ENCODE peak calls at places on chromosomes 1 and 21, in five cellular contexts. O, Z, J, D and K are unnamed samples.

GRCh38 chr21:42997053-42997452 is 22.7 kb downstream of the PKNOX1 start:
- DNase-seq in O (no peak), Z (no peak), J (no peak), D (no peak), K (no peak)

GRCh38 chr1:196403803-196404690 is 204.2 kb downstream of the KCNT2 start:
- DNase-seq in O (no peak), Z (no peak), J (peak), D (no peak), K (no peak)

GRCh38 chr1:61097326-61097725 is 15.0 kb downstream of the NFIA start:
- DNase-seq in O (no peak), Z (no peak), J (peak), D (no peak), K (no peak)

GRCh38 chr21:42557420-42557819 is 43.8 kb downstream of the SLC37A1 start:
- DNase-seq in O (no peak), Z (no peak), J (no peak), D (no peak), K (no peak)

GRCh38 chr1:185608166-185608565 is 126.0 kb upstream of the HMCN1 start:
- DNase-seq in O (no peak), Z (no peak), J (no peak), D (no peak), K (no peak)

GRCh38 chr1:90717665-90718410 is 736 bp upstream of the BARHL2 start:
- DNase-seq in O (no peak), Z (no peak), J (peak), D (no peak), K (no peak)

GRCh38 chr1:109923131-109923945 is 12.7 kb downstream of the CSF1 start:
- DNase-seq in O (no peak), Z (no peak), J (no peak), D (no peak), K (no peak)

GRCh38 chr1:10107985-10108663 is 75.4 kb downstream of the UBE4B start:
- DNase-seq in O (no peak), Z (no peak), J (peak), D (no peak), K (no peak)

DNA sequence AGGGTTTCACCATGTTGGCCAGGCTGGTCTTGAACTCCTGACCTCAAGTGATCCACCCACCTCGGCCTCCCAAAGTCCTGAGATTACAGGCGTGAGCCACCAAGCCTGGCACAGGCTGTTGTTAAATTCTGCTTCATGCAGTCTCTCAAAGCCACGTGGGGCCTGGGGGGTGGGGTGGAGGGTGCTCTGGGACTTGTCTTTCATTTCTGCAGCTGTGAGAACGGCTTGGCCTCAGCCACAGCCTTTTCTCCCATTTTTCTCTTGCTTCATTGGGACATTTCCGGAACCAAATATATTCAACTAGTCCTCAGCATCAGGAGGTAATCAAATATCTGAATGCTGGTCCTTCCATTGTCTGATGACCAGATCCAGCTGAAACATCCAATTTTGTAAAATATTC is 27.6 kb upstream of the KCNE2 start:
- DNase-seq in O (no peak), Z (no peak), J (no peak), D (no peak), K (no peak)
- TF ChIP-seq CTCF in O (no peak), Z (no peak), J (no peak), D (no peak), K (no peak)

GRCh38 chr1:173423326-173423725 is 53.8 kb upstream of the PRDX6 start:
- DNase-seq in O (no peak), Z (no peak), J (no peak), D (no peak), K (no peak)

GRCh38 chr1:173420330-173420806 is 56.8 kb upstream of the PRDX6 start:
- DNase-seq in O (peak), Z (no peak), J (peak), D (peak), K (peak)

GRCh38 chr1:173422456-173422976 is 54.6 kb upstream of the PRDX6 start:
- DNase-seq in O (no peak), Z (no peak), J (no peak), D (no peak), K (no peak)

GRCh38 chr1:173421266-173421665 is 55.9 kb upstream of the PRDX6 start:
- DNase-seq in O (no peak), Z (no peak), J (no peak), D (no peak), K (no peak)

GRCh38 chr1:173421789-173422188 is 55.3 kb upstream of the PRDX6 start:
- DNase-seq in O (no peak), Z (no peak), J (no peak), D (no peak), K (no peak)
- TF ChIP-seq CTCF in O (no peak), Z (no peak), J (no peak), D (no peak), K (no peak)

DNA sequence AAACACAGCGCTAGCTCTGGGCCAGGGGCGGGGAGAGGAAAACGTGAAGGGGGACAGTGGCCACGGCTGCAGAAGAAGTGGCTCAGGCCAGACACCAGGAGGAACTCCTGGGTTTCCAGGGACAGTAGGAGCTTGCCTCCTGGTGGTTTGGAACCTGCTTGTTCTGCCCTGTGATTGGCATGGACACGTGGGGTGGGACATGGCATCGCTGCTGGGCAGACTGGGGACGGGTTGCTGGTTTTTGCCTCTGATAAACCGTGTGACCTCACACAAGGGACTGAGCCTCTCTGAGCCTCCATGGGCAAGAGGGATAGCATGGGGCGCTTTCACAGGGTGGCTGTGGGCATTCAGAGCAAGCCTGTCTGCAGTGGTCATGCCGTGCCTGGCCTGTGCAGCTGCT is 7.5 kb upstream of the PLCH2 start:
- DNase-seq in O (no peak), Z (no peak), J (no peak), D (no peak), K (no peak)
- TF ChIP-seq CTCF in O (no peak), Z (no peak), J (no peak), D (no peak), K (no peak)

GRCh38 chr1:173409613-173410012 is 67.5 kb upstream of the PRDX6 start:
- DNase-seq in O (no peak), Z (no peak), J (peak), D (no peak), K (no peak)

GRCh38 chr1:173410794-173411236 is 66.3 kb upstream of the PRDX6 start:
- DNase-seq in O (no peak), Z (peak), J (no peak), D (no peak), K (peak)

GRCh38 chr1:173410133-173410793 is 66.9 kb upstream of the PRDX6 start:
- DNase-seq in O (no peak), Z (no peak), J (no peak), D (no peak), K (no peak)

GRCh38 chr1:173407846-173408245 is 69.3 kb upstream of the PRDX6 start:
- DNase-seq in O (no peak), Z (no peak), J (no peak), D (no peak), K (no peak)

GRCh38 chr1:173408886-173409285 is 68.2 kb upstream of the PRDX6 start:
- DNase-seq in O (no peak), Z (no peak), J (no peak), D (no peak), K (no peak)
- TF ChIP-seq CTCF in O (no peak), Z (peak), J (no peak), D (no peak), K (no peak)

DNA sequence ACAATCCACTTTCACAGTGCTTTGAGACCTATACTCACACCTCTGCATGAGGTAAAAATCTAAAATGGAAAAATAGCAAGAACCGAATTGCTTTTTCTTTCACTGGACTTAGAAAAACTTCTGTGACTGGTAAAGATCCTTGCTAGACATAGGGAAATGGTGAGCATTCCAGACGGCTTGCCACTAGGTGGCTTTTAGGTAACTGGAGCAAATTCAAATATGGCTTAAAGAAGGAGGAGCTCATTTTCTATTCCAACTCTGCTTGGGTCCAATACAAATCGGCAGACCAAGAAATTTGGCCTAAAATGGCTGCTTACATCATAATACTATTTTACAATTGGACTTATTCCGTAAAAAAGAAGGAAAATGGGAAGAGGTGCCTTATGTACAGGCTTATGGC is 977.9 kb downstream of the ADGRL2 start:
- DNase-seq in O (no peak), Z (no peak), J (peak), D (no peak), K (no peak)
- TF ChIP-seq CTCF in O (peak), Z (peak), J (peak), D (no peak), K (no peak)

GRCh38 chr1:51937112-51937511 is 53.4 kb downstream of the RAB3B start:
- DNase-seq in O (no peak), Z (no peak), J (no peak), D (no peak), K (no peak)

GRCh38 chr1:51941528-51941927 is 49.0 kb downstream of the RAB3B start:
- DNase-seq in O (no peak), Z (no peak), J (no peak), D (no peak), K (no peak)

GRCh38 chr1:51942281-51942680 is 48.2 kb downstream of the RAB3B start:
- DNase-seq in O (no peak), Z (no peak), J (no peak), D (no peak), K (no peak)

GRCh38 chr1:51936531-51936930 is 54.0 kb downstream of the RAB3B start:
- DNase-seq in O (no peak), Z (no peak), J (no peak), D (no peak), K (no peak)
- TF ChIP-seq CTCF in O (no peak), Z (no peak), J (no peak), D (no peak), K (no peak)